ENCODE peak calls at places on chromosomes 4 and X, in nine cellular contexts. C is PC-3, G is AG04450, Z is lower lobe of right lung, L is brain microvascular endothelial cell, X is fibroblast of lung, O is bronchial epithelial cell, S is fibroblast of pulmonary artery, M is pancreas. T is an unnamed sample.

GRCh38 chr4:62912531-62912930 is 1496.7 kb downstream of the TECRL start:
- DNase-seq in C (peak; percentile 14), G (no peak), Z (no peak), L (no peak), X (no peak), O (no peak), S (no peak), M (no peak), T (no peak)

GRCh38 chrX:135697614-135698013 is 15.8 kb upstream of the CT45A1 start:
- DNase-seq in C (peak; percentile 23), G (no peak), Z (no peak), L (no peak), X (no peak), O (no peak), S (no peak), M (no peak), T (no peak)

GRCh38 chr4:27149541-27150212 is 289.0 kb downstream of the STIM2 start:
- DNase-seq in C (peak; percentile 45), G (no peak), Z (no peak), L (no peak), X (peak; percentile 80), O (peak; percentile 20), S (peak; percentile 14), M (no peak), T (no peak)

GRCh38 chrX:69268637-69269036 is 103.4 kb upstream of the PJA1 start:
- DNase-seq in C (peak; percentile 35), G (no peak), Z (no peak), L (no peak), X (no peak), O (no peak), S (no peak), M (no peak), T (no peak)

GRCh38 chrX:110741213-110741796 is 54.3 kb downstream of the CHRDL1 start:
- DNase-seq in C (peak; percentile 10), G (no peak), Z (no peak), L (peak; percentile 7), X (peak; percentile 86), O (peak; percentile 67), S (peak; percentile 16), M (no peak), T (no peak)

GRCh38 chr4:111793686-111794085 is 351.6 kb upstream of the FAM241A start:
- DNase-seq in C (no peak), G (no peak), Z (no peak), L (no peak), X (no peak), O (no peak), S (no peak), M (no peak), T (no peak)

GRCh38 chr4:105265689-105266088 is 119.0 kb downstream of the TET2 start:
- DNase-seq in C (no peak), G (no peak), Z (no peak), L (no peak), X (no peak), O (no peak), S (no peak), M (no peak), T (no peak)

GRCh38 chrX:68648960-68649359 is 1.5 kb downstream of the STARD8 start:
- DNase-seq in C (peak; percentile 13), G (no peak), Z (no peak), L (no peak), X (peak; percentile 27), O (no peak), S (peak; percentile 23), M (no peak), T (no peak)

GRCh38 chrX:16827225-16827624 is 41.0 kb downstream of the TXLNG start:
- DNase-seq in C (no peak), G (no peak), Z (no peak), L (no peak), X (peak; percentile 76), O (peak; percentile 72), S (peak; percentile 35), M (no peak), T (no peak)

GRCh38 chr4:13933163-13933562 is 305.6 kb upstream of the BOD1L1 start:
- DNase-seq in C (no peak), G (no peak), Z (no peak), L (no peak), X (peak; percentile 64), O (no peak), S (peak; percentile 43), M (no peak), T (no peak)

DNA sequence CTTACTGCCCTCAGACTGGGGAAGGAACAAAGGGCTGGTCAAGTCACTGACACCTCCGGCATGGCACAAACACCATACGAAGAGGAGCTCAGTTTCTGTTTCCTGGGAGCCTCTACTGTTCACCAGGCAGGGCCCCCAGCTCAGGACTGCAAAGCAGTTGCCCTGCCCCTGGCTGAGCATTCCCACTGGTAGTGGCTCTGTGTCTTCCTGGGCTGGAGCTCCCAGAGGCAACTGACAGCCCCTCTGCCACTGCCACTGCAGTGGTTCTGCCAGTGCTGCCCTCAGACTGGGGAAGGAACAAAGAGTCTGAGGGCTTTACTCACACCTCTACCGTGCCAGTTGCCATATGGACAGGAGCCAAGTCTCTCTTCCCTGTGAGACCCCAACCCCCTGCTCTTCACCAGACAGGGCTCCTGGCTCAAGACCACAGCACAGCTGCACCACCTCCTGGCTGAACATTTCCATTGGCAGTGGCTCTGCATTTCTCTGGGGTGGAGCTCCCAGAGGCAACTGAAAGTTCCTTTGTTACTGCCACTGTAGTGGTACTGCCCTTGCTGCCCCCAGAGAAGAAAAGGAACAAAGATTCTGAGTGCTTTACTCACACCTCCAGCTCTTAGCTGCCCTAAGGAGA is 67.9 kb downstream of the SMARCA5 start:
- DNase-seq in C (no peak), G (no peak), Z (no peak), L (no peak), X (no peak), O (no peak), S (no peak), M (no peak), T (no peak)
- TF ChIP-seq CTCF in C (no peak), G (no peak), Z (no peak), L (no peak), X (no peak), O (no peak), S (peak; percentile 0), M (no peak), T (no peak)

DNA sequence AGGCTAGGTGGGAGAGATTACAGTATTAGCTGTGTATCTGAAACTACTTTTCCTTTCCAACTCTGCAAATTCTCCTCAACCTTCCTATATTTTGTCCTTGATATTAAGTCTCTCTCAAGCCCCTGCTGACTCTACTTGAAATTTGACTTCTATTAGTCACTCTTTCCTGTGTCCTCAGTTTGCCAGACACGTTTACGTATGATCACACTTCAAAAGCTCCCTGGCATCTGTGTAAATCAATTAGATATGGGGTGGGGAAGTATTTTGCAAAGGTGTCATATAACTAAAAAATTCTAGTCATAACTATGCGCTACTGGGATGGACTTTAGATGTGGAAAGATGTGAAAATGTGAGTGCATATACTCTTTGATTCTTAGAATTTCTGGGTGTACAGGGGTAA is 67.4 kb upstream of the ARHGAP24 start:
- DNase-seq in C (no peak), G (no peak), Z (no peak), L (no peak), X (peak; percentile 27), O (no peak), S (no peak), M (no peak), T (no peak)
- H3K4me3 ChIP-seq in C (no peak overlapping the region), G (no peak overlapping the region), Z (no peak overlapping the region), L (no peak overlapping the region), X (no peak overlapping the region), O (no peak overlapping the region), S (no peak overlapping the region), M (no peak overlapping the region), T (no peak overlapping the region)

DNA sequence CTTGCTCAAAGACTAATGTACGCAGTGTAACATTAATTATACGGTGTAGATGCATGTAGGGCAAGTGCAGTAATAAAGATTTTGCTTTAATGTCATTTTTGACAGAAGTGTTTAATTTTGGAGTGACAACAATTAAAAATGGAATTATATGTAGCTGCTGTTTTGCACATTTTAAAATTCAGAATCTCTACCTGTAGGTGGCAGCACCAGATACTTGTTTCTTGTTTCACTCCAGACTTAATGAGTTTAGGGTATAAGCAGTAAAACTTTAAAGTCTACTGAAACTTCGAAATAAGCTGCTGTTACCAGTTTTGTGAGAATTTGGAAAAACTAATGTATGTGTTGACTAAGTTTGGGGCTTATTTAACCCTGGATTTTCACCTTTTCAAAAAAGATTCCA is 144.9 kb downstream of the POLA1 start:
- DNase-seq in C (peak; percentile 62), G (no peak), Z (no peak), L (peak; percentile 39), X (peak; percentile 23), O (peak; percentile 21), S (peak; percentile 56), M (no peak), T (no peak)
- TF ChIP-seq CTCF in C (peak; percentile 63), G (peak; percentile 46), Z (peak; percentile 36), L (peak; percentile 35), X (no peak), O (no peak), S (peak; percentile 28), M (peak; percentile 18), T (peak; percentile 32)

DNA sequence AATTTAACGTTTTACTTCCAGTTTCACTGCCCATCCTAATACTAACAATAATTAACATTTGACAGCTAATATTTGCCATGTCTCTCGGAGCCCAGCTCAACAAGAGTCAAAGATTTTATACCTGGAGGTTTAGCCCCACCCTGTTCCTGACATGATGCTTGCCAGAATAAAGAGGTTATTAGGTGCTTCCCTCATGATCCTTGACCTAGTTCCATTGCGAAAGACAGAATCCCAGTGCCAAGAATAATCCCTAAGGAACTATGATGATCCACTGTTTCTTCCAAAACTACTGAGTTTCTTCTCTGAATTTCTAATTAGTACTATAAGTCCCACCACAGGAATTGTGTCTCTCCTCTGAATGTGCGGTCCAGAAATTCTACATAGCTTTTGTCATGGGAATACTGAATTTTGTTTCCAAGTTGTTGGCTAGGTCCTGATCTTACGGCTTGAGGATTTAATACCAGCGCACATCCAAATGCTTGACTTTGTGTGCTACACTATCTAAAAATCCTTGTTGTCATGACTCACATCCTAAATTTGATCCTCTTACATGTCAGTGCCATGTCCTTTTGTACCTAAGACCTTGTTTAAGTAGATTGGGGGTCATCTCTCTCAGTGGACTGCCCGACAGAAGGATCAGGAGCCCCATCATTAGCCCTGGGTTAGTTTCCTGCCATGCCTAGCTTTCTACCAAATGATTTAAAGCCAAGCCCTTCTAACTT is 23.1 kb downstream of the ANTXR2 start:
- DNase-seq in C (no peak), G (no peak), Z (no peak), L (no peak), X (no peak), O (no peak), S (no peak), M (no peak), T (no peak)
- H3K4me3 ChIP-seq in C (no peak overlapping the region), G (no peak overlapping the region), Z (no peak overlapping the region), L (no peak overlapping the region), X (no peak overlapping the region), O (no peak overlapping the region), S (no peak overlapping the region), M (no peak overlapping the region), T (no peak overlapping the region)

DNA sequence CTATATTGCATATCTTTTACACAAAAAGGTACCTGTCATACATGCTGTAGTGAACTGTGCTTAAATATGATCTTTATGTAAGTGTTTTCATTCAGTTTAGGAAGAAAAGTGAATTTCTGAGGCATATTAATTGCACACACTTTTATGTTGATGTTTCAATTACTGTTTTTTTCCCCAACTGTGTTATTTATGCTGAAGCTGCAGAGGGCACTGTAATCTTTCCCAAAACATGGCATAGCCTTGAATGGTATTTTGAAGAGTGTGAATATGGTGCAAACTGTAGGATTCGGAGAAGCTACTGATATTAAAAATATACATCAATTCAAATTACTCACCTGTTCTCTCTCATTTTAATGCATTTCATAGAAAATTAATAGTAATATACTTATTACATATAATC is 6.0 kb upstream of the CENPE start:
- DNase-seq in C (peak; percentile 40), G (no peak), Z (no peak), L (no peak), X (no peak), O (peak; percentile 41), S (peak; percentile 45), M (no peak), T (no peak)
- TF ChIP-seq CTCF in C (peak; percentile 62), G (peak; percentile 30), Z (no peak), L (peak; percentile 37), X (peak; percentile 24), O (peak; percentile 28), S (peak; percentile 49), M (no peak), T (no peak)

T was measured in CD8-positive, alpha-beta T cell.